ENCODE peak calls at places on chromosomes 4 and X, in four cellular contexts. O is spleen; M is neural progenitor cell; K is naive thymus-derived CD4-positive, alpha-beta T cell. G is an unnamed sample.

GRCh38 chr4:1644906-1645657 is 39.0 kb downstream of the FAM53A start:
- DNase-seq in M (peak; percentile 50), K (no peak), O (peak; percentile 56), G (no peak)

GRCh38 chr4:101232074-101232776 is 115.1 kb downstream of the PPP3CA start:
- DNase-seq in O (no peak), M (no peak), K (no peak), G (no peak)

GRCh38 chr4:151940926-151941617 is 180.3 kb upstream of the GATB start:
- DNase-seq in O (no peak), K (no peak), M (no peak), G (no peak)

GRCh38 chr4:108774809-108775530 is 12.1 kb upstream of the ETNPPL start:
- DNase-seq in O (no peak), K (no peak), M (no peak), G (no peak)

GRCh38 chrX:19814778-19815177 is 72.6 kb downstream of the SH3KBP1 start:
- DNase-seq in K (no peak), M (no peak), O (no peak), G (no peak)

GRCh38 chrX:44143061-44143602 is 169.9 kb upstream of the NDP start:
- DNase-seq in K (no peak), O (no peak), M (no peak), G (no peak)

GRCh38 chrX:46628406-46629371 is 55.1 kb downstream of the CHST7 start:
- DNase-seq in O (no peak), K (no peak), M (no peak), G (no peak)

GRCh38 chrX:154436290-154436596 is 711 bp upstream of the GDI1 start:
- DNase-seq in M (no peak), K (no peak), O (no peak), G (no peak)

GRCh38 chrX:134571831-134572230 is 86.4 kb downstream of the PLAC1 start:
- DNase-seq in O (no peak), M (no peak), K (no peak), G (no peak)

GRCh38 chrX:34130501-34130900 is 1.6 kb downstream of the FAM47A start:
- DNase-seq in K (no peak), M (no peak), O (no peak), G (no peak)

GRCh38 chr4:111210576-111210975 is 587.7 kb upstream of the PITX2 start:
- DNase-seq in O (no peak), M (no peak), K (no peak), G (no peak)

GRCh38 chr4:41281038-41281634 is 24.4 kb downstream of the UCHL1 start:
- DNase-seq in K (peak; percentile 43), M (peak; percentile 87), O (no peak), G (peak; percentile 75)

GRCh38 chr4:101037938-101038413 is 309.4 kb downstream of the PPP3CA start:
- DNase-seq in K (no peak), M (no peak), O (no peak), G (no peak)

GRCh38 chr4:145619639-145619996 is 433 bp downstream of the MMAA start:
- DNase-seq in O (peak; percentile 80), K (no peak), M (no peak), G (no peak)

GRCh38 chr4:73606465-73606974 is 13.7 kb downstream of the RASSF6 start:
- DNase-seq in K (no peak), O (no peak), M (no peak), G (no peak)

GRCh38 chr4:108571027-108571569 is 49.3 kb upstream of the RPL34 start:
- DNase-seq in K (no peak), O (no peak), M (no peak), G (no peak)

GRCh38 chr4:38177035-38177791 is 217.0 kb downstream of the PTTG2 start:
- DNase-seq in K (peak; percentile 53), M (no peak), O (no peak), G (no peak)

GRCh38 chr4:58553679-58554078 is 1443.5 kb upstream of the IGFBP7 start:
- DNase-seq in O (no peak), M (no peak), K (no peak), G (no peak)

GRCh38 chr4:168388890-168389289 is 70.3 kb upstream of the DDX60 start:
- DNase-seq in K (no peak), M (no peak), O (no peak), G (no peak)

GRCh38 chr4:73019462-73020047 is 50.0 kb downstream of the COX18 start:
- DNase-seq in O (no peak), K (peak; percentile 16), M (peak; percentile 67), G (peak; percentile 27)

GRCh38 chr4:7687006-7687405 is 252.3 kb upstream of the PSAPL1 start:
- DNase-seq in O (peak; percentile 56), M (no peak), K (no peak), G (no peak)

GRCh38 chrX:134373736-134374135 is 86.2 kb upstream of the HPRT1 start:
- DNase-seq in O (no peak), K (no peak), M (no peak), G (no peak)

GRCh38 chr4:48227662-48228061 is 42.0 kb downstream of the TEC start:
- DNase-seq in M (no peak), O (no peak), K (no peak), G (no peak)

GRCh38 chr4:158809611-158810486 is 41.0 kb downstream of the FNIP2 start:
- DNase-seq in O (no peak), M (no peak), K (peak; percentile 45), G (peak; percentile 50)

GRCh38 chr4:161991811-161992210 is 172.0 kb downstream of the FSTL5 start:
- DNase-seq in O (no peak), M (peak; percentile 9), K (no peak), G (no peak)

GRCh38 chr4:3257125-3257690 is 8.2 kb downstream of the MSANTD1 start:
- DNase-seq in M (no peak), K (no peak), O (no peak), G (no peak)

GRCh38 chr4:152255437-152255836 is 280.5 kb downstream of the FBXW7 start:
- DNase-seq in K (peak; percentile 52), O (no peak), M (no peak), G (no peak)

GRCh38 chrX:29634516-29634915 is 580.8 kb upstream of the MAGEB2 start:
- DNase-seq in O (no peak), M (no peak), K (no peak), G (no peak)

GRCh38 chrX:9562851-9563250 is 98.0 kb downstream of the TBL1X start:
- DNase-seq in O (no peak), K (no peak), M (no peak), G (no peak)

GRCh38 chr4:111776546-111776945 is 368.7 kb upstream of the FAM241A start:
- DNase-seq in O (no peak), K (no peak), M (no peak), G (no peak)

GRCh38 chr4:41611881-41612871 is 74.2 kb downstream of the LIMCH1 start:
- DNase-seq in O (no peak), K (no peak), M (peak; percentile 75), G (no peak)

GRCh38 chr4:75037253-75037652 is 104.3 kb downstream of the PARM1 start:
- DNase-seq in K (no peak), M (no peak), O (no peak), G (no peak)

DNA sequence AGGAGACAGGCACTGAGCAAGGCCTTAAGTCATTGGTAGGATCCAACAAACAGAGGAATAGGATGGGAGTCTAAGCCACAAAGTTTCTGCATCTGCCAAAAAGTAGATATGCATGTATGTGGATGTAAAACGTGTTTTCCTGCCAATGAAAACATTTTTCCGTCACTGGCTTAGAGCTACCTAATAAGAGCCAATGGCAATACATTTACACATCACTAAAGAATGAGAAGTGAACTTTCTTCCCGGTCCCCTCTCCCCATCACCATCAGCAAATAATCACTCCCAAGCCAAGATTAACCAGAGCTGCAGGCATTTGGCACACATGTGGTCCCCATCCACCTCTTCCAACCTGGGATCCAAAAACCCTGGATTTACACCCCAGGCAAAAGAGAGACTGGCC is 131.6 kb downstream of the CHIC2 start:
- DNase-seq in O (no peak), M (no peak), K (no peak), G (no peak)
- H3K4me1 ChIP-seq in O (peaks cover 20% of the 10 kb centered on the region), M (no peaks in the 10 kb centered on the region), K (no peaks in the 10 kb centered on the region), G (no peaks in the 10 kb centered on the region)

GRCh38 chrX:1536712-1537030 is 314 bp downstream of the P2RY8 start:
- DNase-seq in M (no peak), O (no peak), K (no peak), G (no peak)
- H3K4me1 ChIP-seq in M (peaks cover 8% of the 10 kb centered on the region), O (peaks cover 39% of the 10 kb centered on the region), K (peaks cover 10% of the 10 kb centered on the region), G (no peaks in the 10 kb centered on the region)

DNA sequence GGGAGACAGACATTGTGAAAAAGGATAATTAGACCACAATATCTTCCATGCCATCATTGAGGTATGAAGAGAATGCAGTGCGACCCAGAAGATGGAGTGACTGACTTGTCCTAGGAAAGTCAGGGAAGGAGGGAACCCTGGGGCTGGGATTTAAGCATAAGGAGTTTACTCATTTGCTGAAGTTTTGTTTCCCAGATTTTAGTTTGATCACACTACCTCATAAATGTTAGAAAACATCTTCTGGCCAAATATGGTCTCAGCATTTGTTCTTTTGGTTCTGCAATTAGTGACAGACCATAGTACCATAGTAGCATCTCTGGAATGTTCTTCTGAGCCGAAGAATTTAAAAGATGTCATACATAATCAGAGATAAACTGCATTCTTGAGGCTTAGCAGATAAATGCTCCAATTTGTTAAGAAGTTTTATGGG is 96.5 kb upstream of the PGRMC2 start:
- DNase-seq in M (no peak), O (no peak), K (no peak), G (no peak)
- H3K4me1 ChIP-seq in M (no peaks in the 10 kb centered on the region), O (peaks cover 3% of the 10 kb centered on the region), K (no peaks in the 10 kb centered on the region), G (peaks cover 24% of the 10 kb centered on the region)

DNA sequence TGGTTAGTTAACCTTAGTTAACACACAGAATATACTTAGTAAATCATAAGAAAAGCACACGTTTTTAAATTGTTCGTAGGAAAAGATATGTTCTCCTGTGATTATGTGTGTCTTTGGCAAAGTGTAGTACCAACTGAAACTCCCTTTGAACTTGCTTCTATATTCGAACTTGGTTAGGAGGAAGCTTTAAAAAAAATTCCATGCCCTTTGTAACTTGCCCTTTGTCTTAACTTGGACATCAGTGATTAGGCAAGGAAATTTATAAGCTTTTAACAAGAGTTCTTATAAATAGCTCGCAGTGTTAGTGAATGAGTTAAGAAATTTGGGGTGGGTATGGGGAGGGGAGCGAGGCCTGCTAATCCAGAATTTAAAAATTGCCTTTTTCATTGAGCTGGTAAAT is 33.4 kb downstream of the TXLNG start:
- DNase-seq in K (no peak), O (no peak), M (no peak), G (no peak)
- H3K4me1 ChIP-seq in K (no peaks in the 10 kb centered on the region), O (no peaks in the 10 kb centered on the region), M (no peaks in the 10 kb centered on the region), G (no peaks in the 10 kb centered on the region)

GRCh38 chr4:54077812-54078211 is 13.4 kb upstream of the CHIC2 start:
- DNase-seq in M (no peak), K (no peak), O (no peak), G (no peak)
- H3K4me1 ChIP-seq in M (no peaks in the 10 kb centered on the region), K (no peaks in the 10 kb centered on the region), O (no peaks in the 10 kb centered on the region), G (peaks cover 8% of the 10 kb centered on the region)

G was measured in Panc1.